ENCODE peak calls at places on chromosome 14, in seven cellular contexts. D is left ventricle myocardium inferior; F is mucosa of descending colon; I is pancreas; A is CD8-positive, alpha-beta T cell; W is A549; M is right atrium auricular region. Y is an unnamed sample. For H3K9me3, the result is how much of the 10 kb centered on the place peaks cover.

GRCh38 chr14:21795456-21795855 is 121.8 kb upstream of the OR4E1 start:
- DNase-seq in M (no peak), W (no peak), A (no peak), I (no peak), F (no peak), D (no peak), Y (no peak)

GRCh38 chr14:73723411-73723798 is 9.2 kb upstream of the PNMA1 start:
- DNase-seq in F (no peak), W (no peak), M (no peak), A (no peak), I (no peak), D (no peak), Y (no peak)

GRCh38 chr14:53151523-53151866 is 1.6 kb downstream of the DDHD1 start:
- DNase-seq in A (no peak), I (no peak), W (no peak), D (no peak), M (no peak), F (peak), Y (no peak)

GRCh38 chr14:80316426-80316825 is 105.1 kb upstream of the DIO2 start:
- DNase-seq in D (no peak), M (no peak), W (no peak), I (no peak), A (no peak), F (no peak), Y (no peak)

GRCh38 chr14:100662850-100663527 is 63.7 kb upstream of the DLK1 start:
- DNase-seq in M (peak), A (peak), F (peak), D (peak), I (peak), W (peak), Y (peak)

GRCh38 chr14:101062611-101063010 is 159.1 kb upstream of the RTL1 start:
- DNase-seq in M (no peak), W (no peak), F (no peak), A (no peak), I (no peak), D (no peak), Y (no peak)

GRCh38 chr14:78075610-78076277 is 94.4 kb upstream of the NRXN3 start:
- DNase-seq in D (no peak), M (no peak), I (no peak), F (no peak), A (no peak), W (no peak), Y (no peak)

GRCh38 chr14:29668201-29668600 is 259.4 kb downstream of the PRKD1 start:
- DNase-seq in D (no peak), W (no peak), F (no peak), I (no peak), A (no peak), M (no peak), Y (no peak)

GRCh38 chr14:75273272-75274044 is 5.2 kb upstream of the FOS start:
- DNase-seq in F (no peak), W (no peak), D (no peak), I (no peak), M (no peak), A (no peak), Y (no peak)

GRCh38 chr14:35122696-35123387 is 490 bp downstream of the PRORP start:
- DNase-seq in W (peak), I (no peak), D (no peak), M (no peak), A (peak), F (peak), Y (no peak)

GRCh38 chr14:21990116-21990515 is 316.5 kb upstream of the OR4E1 start:
- DNase-seq in I (no peak), M (no peak), W (no peak), A (no peak), D (no peak), F (no peak), Y (no peak)

GRCh38 chr14:91417134-91417982 is at the start of gene CCDC88C:
- DNase-seq in W (peak), D (peak), I (peak), A (peak), F (peak), M (no peak), Y (peak)

GRCh38 chr14:70660967-70661871 is 19.5 kb downstream of the TTC9 start:
- DNase-seq in M (no peak), W (no peak), I (no peak), A (peak), F (peak), D (no peak), Y (no peak)
- TF ChIP-seq CTCF in M (no peak), W (no peak), I (no peak), A (no peak), F (no peak), D (no peak), Y (no peak)

GRCh38 chr14:24960816-24961215 is 89.1 kb downstream of the STXBP6 start:
- DNase-seq in A (no peak), I (no peak), M (no peak), W (no peak), F (no peak), D (no peak), Y (no peak)
- H3K9me3 ChIP-seq in A (under half), I (under half), M (under half), W (under half), F (under half), D (under half), Y (under half)

GRCh38 chr14:103624860-103625259 is 4.2 kb upstream of the KLC1 start:
- DNase-seq in I (peak), D (peak), F (peak), W (peak), A (no peak), M (peak), Y (peak)

GRCh38 chr14:103623883-103624482 is 5.0 kb upstream of the KLC1 start:
- DNase-seq in W (no peak), A (no peak), I (no peak), M (no peak), F (peak), D (peak), Y (peak)

GRCh38 chr14:103626150-103626850 is 2.7 kb upstream of the KLC1 start:
- DNase-seq in I (no peak), A (no peak), F (no peak), M (no peak), W (no peak), D (no peak), Y (no peak)

GRCh38 chr14:103627073-103628025 is 1.7 kb upstream of the KLC1 start:
- DNase-seq in D (no peak), W (no peak), I (no peak), A (no peak), M (no peak), F (peak), Y (no peak)

DNA sequence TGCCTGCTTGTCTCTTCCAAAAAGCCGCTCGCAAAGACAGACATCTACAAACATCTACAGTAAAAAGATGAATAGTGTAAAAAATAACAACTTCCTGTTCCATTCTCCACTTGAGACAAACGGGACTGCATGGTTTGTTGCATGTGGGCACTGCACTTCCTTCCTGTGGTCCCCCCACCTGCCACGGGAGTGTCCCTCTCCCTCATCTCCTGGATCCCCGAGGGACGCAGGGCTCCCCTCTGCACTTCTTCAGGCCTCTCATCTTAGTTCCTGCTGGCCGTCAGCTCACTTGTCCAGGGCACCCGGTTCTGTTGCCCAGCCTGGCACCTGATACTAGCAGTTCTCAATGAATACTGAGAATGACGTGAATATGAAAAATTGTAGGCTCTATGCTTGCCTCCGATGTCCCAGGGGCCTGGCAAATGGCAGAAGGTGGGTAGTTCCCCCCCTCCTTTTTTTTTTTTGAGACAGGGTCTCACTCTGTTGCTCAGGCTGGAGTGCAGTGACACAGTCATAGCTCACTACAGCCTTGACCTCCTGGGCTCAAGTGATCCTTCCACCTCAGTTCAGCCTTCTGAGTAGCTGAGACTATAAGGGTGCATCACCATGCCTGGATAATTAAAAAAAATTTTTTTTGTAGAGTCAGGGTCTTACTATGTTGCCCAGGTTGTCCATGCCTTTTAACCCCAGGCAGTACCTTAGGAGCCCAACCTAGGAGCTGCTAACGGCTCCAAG is 3.5 kb upstream of the KLC1 start:
- DNase-seq in D (no peak), M (no peak), W (no peak), F (no peak), A (peak), I (no peak), Y (no peak)
- H3K4me3 ChIP-seq in D (peak), M (no peak), W (no peak), F (no peak), A (peak), I (no peak), Y (no peak)

DNA sequence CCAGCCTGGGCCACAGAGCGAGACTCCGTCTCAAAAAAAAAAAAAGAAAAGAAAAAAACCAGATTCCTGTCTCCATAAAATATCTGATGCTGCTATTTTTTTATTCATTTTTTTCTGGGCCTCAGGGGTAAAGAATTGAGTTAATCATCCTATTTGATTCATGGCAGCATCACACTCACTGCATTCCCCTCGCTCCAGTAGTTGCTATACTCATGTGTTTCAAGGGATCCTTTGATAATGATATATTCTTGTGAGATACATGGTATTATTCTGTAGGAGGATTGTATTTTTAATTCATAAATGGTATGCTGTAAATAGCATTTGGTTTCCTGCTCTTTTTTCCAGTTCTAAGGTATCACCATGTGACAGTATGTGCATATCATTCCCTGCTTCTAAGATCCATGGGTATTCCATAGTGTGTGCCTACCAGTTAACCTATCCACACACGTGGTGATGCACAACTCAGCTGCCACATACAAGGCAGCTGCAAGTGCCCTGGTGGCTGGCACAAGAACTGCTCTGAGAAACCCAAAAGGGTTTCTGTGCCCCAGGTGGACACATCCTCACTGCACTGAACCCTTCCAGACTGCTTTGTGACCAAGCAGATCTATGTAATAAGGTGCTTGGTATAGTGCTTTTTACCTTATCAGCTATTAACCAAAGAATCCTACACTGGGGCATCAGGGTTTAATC is 74.7 kb downstream of the ZFP36L1 start:
- DNase-seq in D (no peak), I (no peak), M (no peak), A (no peak), W (peak), F (peak), Y (no peak)
- TF ChIP-seq CTCF in D (no peak), I (no peak), M (peak), A (no peak), W (peak), F (no peak), Y (peak)

GRCh38 chr14:20116748-20117147 is 6.2 kb downstream of the OR4K17 start:
- DNase-seq in A (no peak), D (no peak), I (no peak), W (no peak), F (no peak), M (no peak), Y (no peak)

GRCh38 chr14:20110438-20110837 is at the start of gene OR4K17:
- DNase-seq in F (no peak), W (no peak), A (no peak), D (no peak), M (no peak), I (no peak), Y (no peak)

DNA sequence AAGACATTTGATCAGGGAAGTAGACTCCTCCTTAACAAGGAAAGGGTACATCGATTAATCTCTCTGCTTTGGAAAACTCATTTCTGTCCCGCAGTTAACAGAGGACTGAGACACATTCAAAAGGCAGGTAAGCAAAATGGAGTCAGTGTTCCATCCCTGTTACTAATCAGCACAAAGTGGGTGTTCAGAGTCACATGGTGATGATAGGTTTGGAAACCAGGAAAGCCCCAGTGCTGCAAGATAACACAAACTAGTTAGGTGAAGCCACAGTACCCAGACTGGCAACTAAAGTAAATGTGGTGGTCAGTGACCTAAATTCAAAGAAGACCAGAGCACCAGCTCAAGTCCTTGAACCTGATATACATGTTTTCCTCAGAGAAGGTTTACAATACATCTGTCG is 1.8 kb downstream of the OR4K17 start:
- DNase-seq in D (no peak), F (no peak), W (no peak), I (no peak), A (no peak), M (no peak), Y (no peak)
- H3K9me3 ChIP-seq in D (under half), F (under half), W (under half), I (under half), A (under half), M (under half), Y (under half)

DNA sequence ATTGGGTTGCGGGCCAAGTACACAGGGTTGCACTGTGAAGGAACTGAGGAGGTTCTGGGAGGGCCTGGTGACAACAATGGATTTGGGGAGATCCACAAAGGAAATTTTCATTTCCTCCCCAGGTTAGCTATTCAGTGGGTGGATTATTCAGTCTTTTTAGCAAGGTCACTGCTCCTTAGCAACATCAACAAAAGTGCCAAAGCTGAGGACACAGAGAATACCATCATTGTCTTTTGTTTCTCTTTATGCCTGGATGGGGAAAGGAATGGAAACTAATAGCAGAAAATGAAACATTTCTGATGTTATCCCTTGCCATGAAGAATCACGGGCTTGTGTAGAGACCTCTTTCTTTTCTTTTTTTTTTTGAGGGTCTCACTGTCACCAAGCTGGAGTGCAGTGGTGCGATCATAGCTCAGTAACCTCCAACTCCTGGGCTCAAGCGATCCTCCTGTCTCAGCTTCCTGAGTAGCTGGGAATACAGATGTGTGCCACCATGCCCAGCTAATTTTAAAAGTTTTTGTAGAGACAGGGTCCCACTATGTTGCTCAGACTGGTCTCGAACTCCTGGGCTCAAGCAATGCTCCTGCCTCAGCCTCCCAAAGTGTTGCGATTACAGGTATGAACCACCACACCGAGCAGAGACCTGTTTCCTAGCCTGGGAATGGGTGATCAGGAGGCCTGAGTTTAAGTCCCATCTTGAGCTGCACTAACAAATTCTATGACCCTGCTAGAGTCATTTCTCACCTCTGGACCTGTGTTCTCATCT is 6.5 kb downstream of the PPP1R3E start:
- DNase-seq in D (no peak), I (no peak), W (no peak), A (no peak), M (peak), F (no peak), Y (no peak)
- H3K4me3 ChIP-seq in D (no peak), I (no peak), W (no peak), A (no peak), M (no peak), F (no peak), Y (no peak)

DNA sequence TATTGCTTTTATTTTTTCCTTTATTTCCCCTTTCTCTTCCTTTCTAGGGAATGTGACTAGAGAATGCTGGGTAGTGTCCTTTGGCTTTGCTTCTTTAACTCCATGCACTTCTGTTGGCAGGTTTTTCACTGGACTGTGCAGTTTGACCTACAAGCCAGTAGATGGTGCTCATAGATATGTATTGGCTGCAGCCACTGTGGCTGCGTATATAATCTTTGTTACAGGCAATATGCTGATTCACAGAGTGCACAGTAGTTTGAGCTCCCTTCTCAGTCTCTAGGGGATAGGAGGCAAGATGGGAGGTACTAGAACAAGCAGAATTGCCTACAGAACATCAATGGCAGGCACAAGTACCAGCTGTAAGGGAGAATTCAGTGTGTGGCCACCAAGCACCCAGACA is 503.5 kb downstream of the LRFN5 start:
- DNase-seq in W (peak), F (peak), M (no peak), A (no peak), I (no peak), D (no peak), Y (no peak)
- TF ChIP-seq CTCF in W (peak), F (no peak), M (no peak), A (no peak), I (no peak), D (no peak), Y (no peak)

Y was measured in heart right ventricle.